ENCODE peak calls at places on chromosomes 13 and 19, in five cellular contexts. Q is T follicular helper cell, O is suprapubic skin, Y is brain microvascular endothelial cell, E is GM20000. W is an unnamed sample.

GRCh38 chr13:102825921-102826706 is 19.7 kb upstream of the ERCC5 start:
- DNase-seq in E (no peak), Q (no peak), Y (peak; percentile 59), O (no peak), W (no peak)

GRCh38 chr19:13146763-13147563 is 3.2 kb downstream of the STX10 start:
- DNase-seq in Q (no peak), O (no peak), E (no peak), Y (no peak), W (no peak)

GRCh38 chr19:17020380-17020779 is 6.2 kb downstream of the CPAMD8 start:
- DNase-seq in O (no peak), Q (no peak), E (no peak), Y (no peak), W (no peak)

GRCh38 chr19:1261863-1262686 is 7.1 kb upstream of the CIRBP start:
- DNase-seq in Y (no peak), Q (no peak), O (no peak), E (no peak), W (peak; percentile 47)

GRCh38 chr13:114161028-114161556 is 18.0 kb upstream of the CFAP97D2 start:
- DNase-seq in Y (no peak), Q (no peak), O (no peak), E (peak; percentile 15), W (no peak)

GRCh38 chr19:38796154-38796553 is 7.2 kb downstream of the LGALS7B start:
- DNase-seq in Y (no peak), E (no peak), O (no peak), Q (no peak), W (no peak)

GRCh38 chr13:104196611-104197010 is 1130.4 kb upstream of the SLC10A2 start:
- DNase-seq in Y (no peak), Q (no peak), O (no peak), E (no peak), W (no peak)

GRCh38 chr13:67224148-67224846 is 5.8 kb downstream of the PCDH9 start:
- DNase-seq in Y (peak; percentile 71), E (peak; percentile 17), Q (peak; percentile 30), O (peak; percentile 85), W (no peak)

GRCh38 chr19:34044011-34044410 is 128.3 kb upstream of the LSM14A start:
- DNase-seq in Q (no peak), Y (no peak), E (no peak), O (no peak), W (no peak)

GRCh38 chr13:69683921-69684663 is 423.5 kb upstream of the ATXN8OS start:
- DNase-seq in O (no peak), Q (no peak), Y (no peak), E (no peak), W (no peak)

GRCh38 chr19:17001603-17002183 is 24.9 kb downstream of the CPAMD8 start:
- DNase-seq in Y (no peak), Q (peak; percentile 54), E (no peak), O (no peak), W (peak; percentile 58)

GRCh38 chr13:112839347-112840105 is 129.5 kb upstream of the MCF2L start:
- DNase-seq in Y (peak; percentile 25), E (no peak), O (no peak), Q (no peak), W (no peak)

GRCh38 chr13:76799696-76800095 is 86.5 kb downstream of the KCTD12 start:
- DNase-seq in E (no peak), Q (no peak), O (no peak), Y (no peak), W (no peak)

GRCh38 chr19:48403606-48404005 is 10.1 kb downstream of the GRIN2D start:
- DNase-seq in Y (peak; percentile 75), E (peak; percentile 91), Q (no peak), O (no peak), W (peak; percentile 19)

GRCh38 chr13:113539822-113540221 is 44.7 kb upstream of the TFDP1 start:
- DNase-seq in E (no peak), O (no peak), Q (no peak), Y (no peak), W (no peak)

GRCh38 chr19:13764101-13764807 is at the start of gene MRI1:
- DNase-seq in Y (no peak), Q (peak; percentile 47), E (peak; percentile 96), O (peak; percentile 88), W (peak; percentile 46)

GRCh38 chr19:13978721-13979191 is 26.4 kb downstream of the DCAF15 start:
- DNase-seq in E (no peak), Y (no peak), Q (no peak), O (no peak), W (no peak)

GRCh38 chr13:110361365-110361911 is 54.4 kb downstream of the COL4A2 start:
- DNase-seq in Y (peak; percentile 100), E (no peak), O (no peak), Q (no peak), W (no peak)

GRCh38 chr13:71912524-71912923 is 45.5 kb upstream of the DACH1 start:
- DNase-seq in O (no peak), Q (no peak), Y (no peak), E (no peak), W (no peak)

GRCh38 chr13:27830010-27830409 is 37.7 kb downstream of the GSX1 start:
- DNase-seq in O (no peak), Q (peak; percentile 26), Y (no peak), E (peak; percentile 82), W (peak; percentile 40)

GRCh38 chr19:43148233-43148632 is 38.1 kb downstream of the PSG5 start:
- DNase-seq in O (no peak), Y (peak; percentile 61), Q (no peak), E (no peak), W (no peak)